ENCODE peak calls at places on chromosomes 16 and 17, in four cellular contexts. I is brain microvascular endothelial cell; A is progenitor cell of endocrine pancreas; D is activated effector memory CD4-positive, alpha-beta T cell treated with anti-CD3 and anti-CD28 coated beads, Interleukin-2, amount 50 U/mL, for 16 hours. Q is an unnamed sample.
A peak's percentile ranks its signal among the peaks of the same experiment; 100 is the strongest.

GRCh38 chr17:40111221-40112128 is 10.3 kb upstream of the MSL1 start:
- DNase-seq in D (peak; percentile 89), A (peak; percentile 65), I (peak; percentile 77), Q (peak; percentile 82)

GRCh38 chr17:50270430-50271172 is 3.7 kb upstream of the TMEM92 start:
- DNase-seq in D (peak; percentile 24), A (no peak), I (peak; percentile 63), Q (no peak)

GRCh38 chr17:2398655-2399571 is 1.9 kb downstream of the MNT start:
- DNase-seq in D (peak; percentile 83), A (peak; percentile 38), I (peak; percentile 64), Q (peak; percentile 30)

GRCh38 chr16:56558024-56558747 is 6.7 kb upstream of the MT4 start:
- DNase-seq in A (no peak), D (no peak), I (peak; percentile 36), Q (peak; percentile 58)

GRCh38 chr17:3827124-3827773 is 18.8 kb downstream of the NCBP3 start:
- DNase-seq in I (peak; percentile 76), D (peak; percentile 84), A (peak; percentile 32), Q (peak; percentile 50)

GRCh38 chr17:35716897-35717839 is 14.3 kb upstream of the RASL10B start:
- DNase-seq in A (no peak), I (no peak), D (no peak), Q (no peak)

GRCh38 chr17:7850118-7850504 is 4.8 kb upstream of the TMEM88 start:
- DNase-seq in D (no peak), I (no peak), A (no peak), Q (no peak)

GRCh38 chr17:251531-251930 is 70.1 kb upstream of the DOC2B start:
- DNase-seq in I (no peak), D (peak; percentile 51), A (no peak), Q (no peak)

GRCh38 chr16:57000271-57001025 is 11.1 kb downstream of the NLRC5 start:
- DNase-seq in D (peak; percentile 73), I (peak; percentile 98), A (no peak), Q (no peak)

GRCh38 chr17:32943647-32944191 is 15.8 kb downstream of the TMEM98 start:
- DNase-seq in I (peak; percentile 47), A (no peak), D (no peak), Q (no peak)

GRCh38 chr16:14007460-14007859 is 63.7 kb upstream of the MRTFB start:
- DNase-seq in I (peak; percentile 45), A (no peak), D (no peak), Q (no peak)

GRCh38 chr16:2715519-2715918 is 4.5 kb downstream of the PRSS27 start:
- DNase-seq in D (peak; percentile 94), I (peak; percentile 40), A (peak; percentile 68), Q (no peak)

GRCh38 chr16:71338193-71338592 is 20.3 kb upstream of the CALB2 start:
- DNase-seq in A (no peak), I (no peak), D (no peak), Q (no peak)

GRCh38 chr16:69839798-69840409 is 77.8 kb downstream of the WWP2 start:
- DNase-seq in A (no peak), I (no peak), D (no peak), Q (peak; percentile 79)

GRCh38 chr16:67230809-67231660 is 4.1 kb downstream of the TMEM208 start:
- DNase-seq in A (no peak), D (no peak), I (no peak), Q (no peak)

GRCh38 chr17:80990921-80991644 is 558 bp upstream of the CHMP6 start:
- DNase-seq in I (no peak), A (no peak), D (peak; percentile 61), Q (no peak)

GRCh38 chr17:41057547-41057946 is 2.4 kb downstream of the KRTAP2-3 start:
- DNase-seq in I (no peak), D (no peak), A (no peak), Q (no peak)

GRCh38 chr16:58933186-58933585 is 199.1 kb upstream of the GOT2 start:
- DNase-seq in I (no peak), D (no peak), A (no peak), Q (no peak)

GRCh38 chr16:10172848-10173655 is 9.2 kb downstream of the GRIN2A start:
- DNase-seq in D (no peak), I (peak; percentile 27), A (no peak), Q (peak; percentile 82)

GRCh38 chr17:66276328-66276937 is 26.0 kb upstream of the PRKCA start:
- DNase-seq in A (no peak), D (no peak), I (peak; percentile 32), Q (no peak)

GRCh38 chr16:14135704-14136103 is 64.6 kb downstream of the MRTFB start:
- DNase-seq in I (no peak), D (no peak), A (no peak), Q (no peak)

GRCh38 chr16:68790944-68791343 is 52.4 kb upstream of the TANGO6 start:
- DNase-seq in I (no peak), D (no peak), A (no peak), Q (no peak)

GRCh38 chr17:55690105-55690508 is 32.6 kb downstream of the TMEM100 start:
- DNase-seq in I (no peak), D (no peak), A (no peak), Q (no peak)

GRCh38 chr16:28084209-28084608 is 20.7 kb upstream of the GSG1L start:
- DNase-seq in A (no peak), I (no peak), D (no peak), Q (no peak)

GRCh38 chr17:37475713-37476420 is 13.8 kb upstream of the DUSP14 start:
- DNase-seq in I (no peak), D (no peak), A (no peak), Q (no peak)

GRCh38 chr17:71163813-71164122 is 957.1 kb upstream of the SOX9 start:
- DNase-seq in I (no peak), D (no peak), A (no peak), Q (no peak)

GRCh38 chr17:78933959-78934568 is 8.9 kb upstream of the TIMP2 start:
- DNase-seq in D (no peak), A (peak; percentile 42), I (peak; percentile 98), Q (peak; percentile 96)

GRCh38 chr16:51816929-51817328 is 665.9 kb upstream of the SALL1 start:
- DNase-seq in A (no peak), I (peak; percentile 55), D (no peak), Q (no peak)

GRCh38 chr17:10666921-10667320 is 9.8 kb upstream of the MYH3 start:
- DNase-seq in I (no peak), A (no peak), D (no peak), Q (no peak)

GRCh38 chr17:48985436-48986245 is 11.5 kb upstream of the IGF2BP1 start:
- DNase-seq in D (peak; percentile 42), A (no peak), I (no peak), Q (no peak)

GRCh38 chr17:17836818-17837379 is at the start of gene SREBF1:
- DNase-seq in I (peak; percentile 27), A (peak; percentile 49), D (peak; percentile 85), Q (peak; percentile 90)

GRCh38 chr17:82408288-82408937 is 9.7 kb upstream of the HEXD start:
- DNase-seq in D (no peak), A (no peak), I (no peak), Q (peak; percentile 32)

GRCh38 chr17:55652825-55653224 is 69.8 kb downstream of the TMEM100 start:
- DNase-seq in A (no peak), I (no peak), D (no peak), Q (no peak)

GRCh38 chr17:50064253-50064991 is 8.5 kb downstream of the ITGA3 start:
- DNase-seq in I (peak; percentile 97), D (no peak), A (no peak), Q (peak; percentile 28)

GRCh38 chr16:72886366-72886974 is 161.5 kb downstream of the ZFHX3 start:
- DNase-seq in D (no peak), A (no peak), I (no peak), Q (no peak)

GRCh38 chr17:35912942-35913341 is 17.6 kb downstream of the RDM1 start:
- DNase-seq in D (no peak), I (no peak), A (no peak), Q (no peak)

GRCh38 chr16:85709766-85710423 is 21.1 kb upstream of the GINS2 start:
- DNase-seq in A (no peak), I (no peak), D (no peak), Q (no peak)

GRCh38 chr16:84532299-84532724 is 27.9 kb upstream of the MEAK7 start:
- DNase-seq in I (peak; percentile 77), A (no peak), D (no peak), Q (no peak)

Q was measured in posterior cingulate gyrus.